ENCODE peak calls at places on chromosome 3, in seven cellular contexts. One of them, this sample, is unnamed.

GRCh38 chr3:130517541-130517940 is 564 bp downstream of the COL6A6 start:
- DNase-seq in activated T-helper 9 cell treated with anti-CD3 and anti-CD28 coated beads, Interleukin-2, amount 50 U/mL, for 16 hours: no peak
- DNase-seq in COR-L47: no peak
- DNase-seq in IMR-90: no peak
- DNase-seq in mucosa of descending colon: no peak
- DNase-seq in C1 segment of cervical spinal cord: no peak
- DNase-seq in RPMI7951: no peak
- DNase-seq in this sample: peak; percentile 53

GRCh38 chr3:194586839-194587238 is 46.4 kb downstream of the TMEM44 start:
- DNase-seq in activated T-helper 9 cell treated with anti-CD3 and anti-CD28 coated beads, Interleukin-2, amount 50 U/mL, for 16 hours: no peak
- DNase-seq in COR-L47: no peak
- DNase-seq in IMR-90: peak; percentile 84
- DNase-seq in mucosa of descending colon: no peak
- DNase-seq in C1 segment of cervical spinal cord: no peak
- DNase-seq in RPMI7951: peak; percentile 88
- DNase-seq in this sample: peak; percentile 62

GRCh38 chr3:186882881-186883685 is 40.6 kb downstream of the ADIPOQ start:
- DNase-seq in activated T-helper 9 cell treated with anti-CD3 and anti-CD28 coated beads, Interleukin-2, amount 50 U/mL, for 16 hours: peak; percentile 21
- DNase-seq in COR-L47: no peak
- DNase-seq in IMR-90: peak; percentile 77
- DNase-seq in mucosa of descending colon: no peak
- DNase-seq in C1 segment of cervical spinal cord: no peak
- DNase-seq in RPMI7951: peak; percentile 87
- DNase-seq in this sample: peak; percentile 65

GRCh38 chr3:107496855-107497254 is 25.9 kb upstream of the BBX start:
- DNase-seq in activated T-helper 9 cell treated with anti-CD3 and anti-CD28 coated beads, Interleukin-2, amount 50 U/mL, for 16 hours: no peak
- DNase-seq in COR-L47: no peak
- DNase-seq in IMR-90: peak; percentile 2
- DNase-seq in mucosa of descending colon: no peak
- DNase-seq in C1 segment of cervical spinal cord: no peak
- DNase-seq in RPMI7951: no peak
- DNase-seq in this sample: no peak

GRCh38 chr3:157388051-157388450 is 48.6 kb upstream of the PTX3 start:
- DNase-seq in activated T-helper 9 cell treated with anti-CD3 and anti-CD28 coated beads, Interleukin-2, amount 50 U/mL, for 16 hours: no peak
- DNase-seq in COR-L47: no peak
- DNase-seq in IMR-90: peak; percentile 35
- DNase-seq in mucosa of descending colon: no peak
- DNase-seq in C1 segment of cervical spinal cord: no peak
- DNase-seq in RPMI7951: peak; percentile 77
- DNase-seq in this sample: no peak

GRCh38 chr3:8741581-8742355 is 8.2 kb downstream of the CAV3 start:
- DNase-seq in activated T-helper 9 cell treated with anti-CD3 and anti-CD28 coated beads, Interleukin-2, amount 50 U/mL, for 16 hours: no peak
- DNase-seq in COR-L47: no peak
- DNase-seq in IMR-90: peak; percentile 86
- DNase-seq in mucosa of descending colon: no peak
- DNase-seq in C1 segment of cervical spinal cord: no peak
- DNase-seq in RPMI7951: peak; percentile 95
- DNase-seq in this sample: peak; percentile 87

GRCh38 chr3:58009749-58010535 is 1.7 kb downstream of the FLNB start:
- DNase-seq in activated T-helper 9 cell treated with anti-CD3 and anti-CD28 coated beads, Interleukin-2, amount 50 U/mL, for 16 hours: no peak
- DNase-seq in COR-L47: no peak
- DNase-seq in IMR-90: no peak
- DNase-seq in mucosa of descending colon: peak; percentile 90
- DNase-seq in C1 segment of cervical spinal cord: no peak
- DNase-seq in RPMI7951: no peak
- DNase-seq in this sample: no peak

GRCh38 chr3:108554233-108554632 is 35.0 kb downstream of the CIP2A start:
- DNase-seq in activated T-helper 9 cell treated with anti-CD3 and anti-CD28 coated beads, Interleukin-2, amount 50 U/mL, for 16 hours: no peak
- DNase-seq in COR-L47: no peak
- DNase-seq in IMR-90: peak; percentile 12
- DNase-seq in mucosa of descending colon: no peak
- DNase-seq in C1 segment of cervical spinal cord: no peak
- DNase-seq in RPMI7951: no peak
- DNase-seq in this sample: no peak

GRCh38 chr3:125357032-125357658 is 18.0 kb downstream of the ZNF148 start:
- DNase-seq in activated T-helper 9 cell treated with anti-CD3 and anti-CD28 coated beads, Interleukin-2, amount 50 U/mL, for 16 hours: peak; percentile 16
- DNase-seq in COR-L47: peak; percentile 15
- DNase-seq in IMR-90: peak; percentile 36
- DNase-seq in mucosa of descending colon: peak; percentile 59
- DNase-seq in C1 segment of cervical spinal cord: no peak
- DNase-seq in RPMI7951: peak; percentile 59
- DNase-seq in this sample: peak; percentile 62

GRCh38 chr3:164459526-164460151 is 618.7 kb downstream of the SI start:
- DNase-seq in activated T-helper 9 cell treated with anti-CD3 and anti-CD28 coated beads, Interleukin-2, amount 50 U/mL, for 16 hours: no peak
- DNase-seq in COR-L47: no peak
- DNase-seq in IMR-90: no peak
- DNase-seq in mucosa of descending colon: no peak
- DNase-seq in C1 segment of cervical spinal cord: no peak
- DNase-seq in RPMI7951: no peak
- DNase-seq in this sample: no peak

GRCh38 chr3:126180477-126181397 is at the start of gene ALDH1L1:
- DNase-seq in activated T-helper 9 cell treated with anti-CD3 and anti-CD28 coated beads, Interleukin-2, amount 50 U/mL, for 16 hours: no peak
- DNase-seq in COR-L47: peak; percentile 49
- DNase-seq in IMR-90: peak; percentile 6
- DNase-seq in mucosa of descending colon: peak; percentile 68
- DNase-seq in C1 segment of cervical spinal cord: no peak
- DNase-seq in RPMI7951: no peak
- DNase-seq in this sample: no peak

GRCh38 chr3:144178607-144179006 is 207.0 kb downstream of the DIPK2A start:
- DNase-seq in activated T-helper 9 cell treated with anti-CD3 and anti-CD28 coated beads, Interleukin-2, amount 50 U/mL, for 16 hours: no peak
- DNase-seq in COR-L47: no peak
- DNase-seq in IMR-90: no peak
- DNase-seq in mucosa of descending colon: no peak
- DNase-seq in C1 segment of cervical spinal cord: no peak
- DNase-seq in RPMI7951: no peak
- DNase-seq in this sample: no peak

GRCh38 chr3:177764377-177764912 is 567.2 kb upstream of the TBL1XR1 start:
- DNase-seq in activated T-helper 9 cell treated with anti-CD3 and anti-CD28 coated beads, Interleukin-2, amount 50 U/mL, for 16 hours: no peak
- DNase-seq in COR-L47: no peak
- DNase-seq in IMR-90: peak; percentile 41
- DNase-seq in mucosa of descending colon: no peak
- DNase-seq in C1 segment of cervical spinal cord: no peak
- DNase-seq in RPMI7951: no peak
- DNase-seq in this sample: peak; percentile 9

GRCh38 chr3:194141415-194142155 is 5.6 kb downstream of the HES1 start:
- DNase-seq in activated T-helper 9 cell treated with anti-CD3 and anti-CD28 coated beads, Interleukin-2, amount 50 U/mL, for 16 hours: peak; percentile 50
- DNase-seq in COR-L47: peak; percentile 96
- DNase-seq in IMR-90: peak; percentile 90
- DNase-seq in mucosa of descending colon: peak; percentile 91
- DNase-seq in C1 segment of cervical spinal cord: no peak
- DNase-seq in RPMI7951: peak; percentile 97
- DNase-seq in this sample: peak; percentile 78

GRCh38 chr3:11145888-11146287 is 8.4 kb upstream of the HRH1 start:
- DNase-seq in activated T-helper 9 cell treated with anti-CD3 and anti-CD28 coated beads, Interleukin-2, amount 50 U/mL, for 16 hours: no peak
- DNase-seq in COR-L47: no peak
- DNase-seq in IMR-90: peak; percentile 95
- DNase-seq in mucosa of descending colon: no peak
- DNase-seq in C1 segment of cervical spinal cord: no peak
- DNase-seq in RPMI7951: peak; percentile 86
- DNase-seq in this sample: peak; percentile 52

GRCh38 chr3:109683746-109684145 is 346.4 kb upstream of the DPPA4 start:
- DNase-seq in activated T-helper 9 cell treated with anti-CD3 and anti-CD28 coated beads, Interleukin-2, amount 50 U/mL, for 16 hours: no peak
- DNase-seq in COR-L47: no peak
- DNase-seq in IMR-90: no peak
- DNase-seq in mucosa of descending colon: no peak
- DNase-seq in C1 segment of cervical spinal cord: no peak
- DNase-seq in RPMI7951: no peak
- DNase-seq in this sample: no peak

GRCh38 chr3:9153763-9154601 is 95.5 kb downstream of the SRGAP3 start:
- DNase-seq in activated T-helper 9 cell treated with anti-CD3 and anti-CD28 coated beads, Interleukin-2, amount 50 U/mL, for 16 hours: no peak
- DNase-seq in COR-L47: no peak
- DNase-seq in IMR-90: no peak
- DNase-seq in mucosa of descending colon: no peak
- DNase-seq in C1 segment of cervical spinal cord: no peak
- DNase-seq in RPMI7951: peak; percentile 23
- DNase-seq in this sample: peak; percentile 86

GRCh38 chr3:100268986-100269385 is 8.2 kb downstream of the TBC1D23 start:
- DNase-seq in activated T-helper 9 cell treated with anti-CD3 and anti-CD28 coated beads, Interleukin-2, amount 50 U/mL, for 16 hours: no peak
- DNase-seq in COR-L47: no peak
- DNase-seq in IMR-90: peak; percentile 27
- DNase-seq in mucosa of descending colon: no peak
- DNase-seq in C1 segment of cervical spinal cord: no peak
- DNase-seq in RPMI7951: no peak
- DNase-seq in this sample: no peak

GRCh38 chr3:186598794-186599141 is 14.1 kb upstream of the AHSG start:
- DNase-seq in activated T-helper 9 cell treated with anti-CD3 and anti-CD28 coated beads, Interleukin-2, amount 50 U/mL, for 16 hours: no peak
- DNase-seq in COR-L47: no peak
- DNase-seq in IMR-90: no peak
- DNase-seq in mucosa of descending colon: no peak
- DNase-seq in C1 segment of cervical spinal cord: no peak
- DNase-seq in RPMI7951: no peak
- DNase-seq in this sample: no peak

GRCh38 chr3:12752803-12753202 is 6.3 kb downstream of the TMEM40 start:
- DNase-seq in activated T-helper 9 cell treated with anti-CD3 and anti-CD28 coated beads, Interleukin-2, amount 50 U/mL, for 16 hours: no peak
- DNase-seq in COR-L47: no peak
- DNase-seq in IMR-90: peak; percentile 24
- DNase-seq in mucosa of descending colon: no peak
- DNase-seq in C1 segment of cervical spinal cord: no peak
- DNase-seq in RPMI7951: peak; percentile 17
- DNase-seq in this sample: peak; percentile 19

GRCh38 chr3:186254676-186255665 is 107.1 kb downstream of the DGKG start:
- DNase-seq in activated T-helper 9 cell treated with anti-CD3 and anti-CD28 coated beads, Interleukin-2, amount 50 U/mL, for 16 hours: no peak
- DNase-seq in COR-L47: no peak
- DNase-seq in IMR-90: no peak
- DNase-seq in mucosa of descending colon: no peak
- DNase-seq in C1 segment of cervical spinal cord: no peak
- DNase-seq in RPMI7951: peak; percentile 31
- DNase-seq in this sample: no peak

GRCh38 chr3:47961815-47962606 is 54.2 kb downstream of the MAP4 start:
- DNase-seq in activated T-helper 9 cell treated with anti-CD3 and anti-CD28 coated beads, Interleukin-2, amount 50 U/mL, for 16 hours: no peak
- DNase-seq in COR-L47: peak; percentile 8
- DNase-seq in IMR-90: no peak
- DNase-seq in mucosa of descending colon: no peak
- DNase-seq in C1 segment of cervical spinal cord: no peak
- DNase-seq in RPMI7951: peak; percentile 68
- DNase-seq in this sample: peak; percentile 10

GRCh38 chr3:109132801-109133473 is 3.6 kb upstream of the C3orf85 start:
- DNase-seq in activated T-helper 9 cell treated with anti-CD3 and anti-CD28 coated beads, Interleukin-2, amount 50 U/mL, for 16 hours: no peak
- DNase-seq in COR-L47: no peak
- DNase-seq in IMR-90: peak; percentile 0
- DNase-seq in mucosa of descending colon: no peak
- DNase-seq in C1 segment of cervical spinal cord: no peak
- DNase-seq in RPMI7951: peak; percentile 16
- DNase-seq in this sample: no peak

This sample was measured in AG08395.